ENCODE peak calls at places on chromosome 6, in seven cellular contexts. One of them, this sample, is unnamed.

GRCh38 chr6:25454141-25454540 is 175.0 kb downstream of the CARMIL1 start:
- DNase-seq in body of pancreas: no peak
- DNase-seq in GM06990: no peak
- DNase-seq in Panc1: no peak
- DNase-seq in IMR-90: peak
- DNase-seq in GM20000: no peak
- DNase-seq in AG10803: peak
- DNase-seq in this sample: no peak

GRCh38 chr6:43060034-43060754 is 763 bp downstream of the KLC4 start:
- DNase-seq in body of pancreas: peak
- DNase-seq in IMR-90: no peak
- DNase-seq in Panc1: no peak
- DNase-seq in GM06990: no peak
- DNase-seq in AG10803: no peak
- DNase-seq in GM20000: no peak
- DNase-seq in this sample: no peak

GRCh38 chr6:46381057-46381456 is 110.2 kb downstream of the RCAN2 start:
- DNase-seq in GM06990: no peak
- DNase-seq in GM20000: no peak
- DNase-seq in IMR-90: no peak
- DNase-seq in AG10803: no peak
- DNase-seq in body of pancreas: no peak
- DNase-seq in Panc1: no peak
- DNase-seq in this sample: no peak

GRCh38 chr6:13923527-13924145 is 1.1 kb upstream of the RNF182 start:
- DNase-seq in GM06990: no peak
- DNase-seq in IMR-90: peak
- DNase-seq in AG10803: peak
- DNase-seq in Panc1: no peak
- DNase-seq in GM20000: peak
- DNase-seq in body of pancreas: no peak
- DNase-seq in this sample: no peak

GRCh38 chr6:83853968-83854501 is 875 bp downstream of the RIPPLY2 start:
- DNase-seq in AG10803: no peak
- DNase-seq in GM20000: no peak
- DNase-seq in GM06990: peak
- DNase-seq in Panc1: no peak
- DNase-seq in IMR-90: no peak
- DNase-seq in body of pancreas: no peak
- DNase-seq in this sample: no peak

GRCh38 chr6:45721665-45722064 is 294.0 kb downstream of the CLIC5 start:
- DNase-seq in GM06990: no peak
- DNase-seq in Panc1: no peak
- DNase-seq in IMR-90: no peak
- DNase-seq in body of pancreas: no peak
- DNase-seq in GM20000: no peak
- DNase-seq in AG10803: no peak
- DNase-seq in this sample: no peak

GRCh38 chr6:72621243-72622093 is at the start of gene KCNQ5:
- DNase-seq in GM20000: peak
- DNase-seq in AG10803: peak
- DNase-seq in IMR-90: no peak
- DNase-seq in GM06990: peak
- DNase-seq in Panc1: no peak
- DNase-seq in body of pancreas: peak
- DNase-seq in this sample: no peak

GRCh38 chr6:168118935-168119334 is 39.9 kb upstream of the FRMD1 start:
- DNase-seq in Panc1: no peak
- DNase-seq in IMR-90: no peak
- DNase-seq in AG10803: no peak
- DNase-seq in GM20000: no peak
- DNase-seq in body of pancreas: no peak
- DNase-seq in GM06990: no peak
- DNase-seq in this sample: peak

GRCh38 chr6:152089992-152090391 is 282.5 kb downstream of the ESR1 start:
- DNase-seq in Panc1: no peak
- DNase-seq in body of pancreas: no peak
- DNase-seq in AG10803: peak
- DNase-seq in GM06990: no peak
- DNase-seq in IMR-90: peak
- DNase-seq in GM20000: no peak
- DNase-seq in this sample: no peak

GRCh38 chr6:81451787-81452186 is 300.7 kb downstream of the TENT5A start:
- DNase-seq in GM20000: peak
- DNase-seq in AG10803: peak
- DNase-seq in IMR-90: peak
- DNase-seq in body of pancreas: no peak
- DNase-seq in Panc1: no peak
- DNase-seq in GM06990: no peak
- DNase-seq in this sample: no peak

GRCh38 chr6:130885392-130886192 is 58.4 kb downstream of the SMLR1 start:
- DNase-seq in GM06990: no peak
- DNase-seq in GM20000: peak
- DNase-seq in body of pancreas: peak
- DNase-seq in IMR-90: peak
- DNase-seq in Panc1: peak
- DNase-seq in AG10803: peak
- DNase-seq in this sample: peak

GRCh38 chr6:42197574-42198362 is 3.0 kb upstream of the GUCA1B start:
- DNase-seq in GM06990: no peak
- DNase-seq in body of pancreas: no peak
- DNase-seq in Panc1: no peak
- DNase-seq in IMR-90: peak
- DNase-seq in AG10803: peak
- DNase-seq in GM20000: no peak
- DNase-seq in this sample: no peak

GRCh38 chr6:90298459-90299053 is 1.9 kb upstream of the BACH2 start:
- DNase-seq in Panc1: no peak
- DNase-seq in GM06990: no peak
- DNase-seq in AG10803: no peak
- DNase-seq in IMR-90: no peak
- DNase-seq in GM20000: no peak
- DNase-seq in body of pancreas: no peak
- DNase-seq in this sample: no peak

GRCh38 chr6:90296346-90297123 is at the start of gene BACH2:
- DNase-seq in IMR-90: peak
- DNase-seq in body of pancreas: peak
- DNase-seq in GM06990: peak
- DNase-seq in AG10803: peak
- DNase-seq in GM20000: peak
- DNase-seq in Panc1: no peak
- DNase-seq in this sample: peak

GRCh38 chr6:90297866-90298381 is 1.3 kb upstream of the BACH2 start:
- DNase-seq in GM06990: no peak
- DNase-seq in GM20000: no peak
- DNase-seq in Panc1: no peak
- DNase-seq in IMR-90: no peak
- DNase-seq in AG10803: no peak
- DNase-seq in body of pancreas: no peak
- DNase-seq in this sample: no peak

GRCh38 chr6:90295854-90296345 is 743 bp downstream of the BACH2 start:
- DNase-seq in GM06990: peak
- DNase-seq in Panc1: no peak
- DNase-seq in GM20000: peak
- DNase-seq in IMR-90: peak
- DNase-seq in body of pancreas: peak
- DNase-seq in AG10803: peak
- DNase-seq in this sample: no peak

DNA sequence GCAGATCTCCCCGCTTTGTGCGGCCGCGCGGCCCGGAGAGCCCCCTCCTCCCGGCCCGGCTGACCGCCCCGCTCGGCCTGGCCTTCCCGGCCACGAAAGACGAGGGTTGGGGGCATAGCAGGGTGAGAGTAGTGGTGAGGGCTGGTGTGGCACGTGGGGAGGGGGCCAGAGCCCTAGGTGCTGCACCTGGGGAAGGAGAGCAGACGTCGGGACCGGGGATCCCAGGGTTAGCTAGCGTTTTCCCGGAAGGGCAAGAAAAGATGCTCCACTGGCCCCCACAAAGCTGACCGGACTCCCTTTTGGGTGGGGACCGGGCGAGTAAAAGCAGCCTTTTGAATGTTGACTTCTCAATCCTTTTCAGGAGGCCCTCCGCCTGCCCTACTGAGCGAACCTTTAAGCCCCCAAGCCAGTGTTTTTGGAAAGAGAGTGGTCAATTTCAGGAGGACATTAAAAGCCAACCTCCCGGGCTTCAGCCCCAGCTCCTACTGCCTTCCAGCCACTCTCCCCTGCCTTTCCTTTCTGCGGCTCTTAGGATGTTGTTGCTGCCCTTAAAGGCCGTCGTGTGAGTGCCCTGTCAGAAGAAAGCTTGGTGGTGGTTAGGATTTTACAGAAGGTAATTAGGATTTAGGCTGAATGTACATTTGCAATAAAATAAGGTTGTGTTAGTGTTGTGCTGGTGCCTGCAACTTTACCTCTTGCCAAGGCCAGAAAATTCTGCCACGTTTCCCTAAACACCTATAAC is 652 bp upstream of the BACH2 start:
- DNase-seq in IMR-90: no peak
- DNase-seq in AG10803: no peak
- DNase-seq in Panc1: no peak
- DNase-seq in body of pancreas: no peak
- DNase-seq in GM20000: no peak
- DNase-seq in GM06990: no peak
- DNase-seq in this sample: no peak
- TF ChIP-seq CTCF in IMR-90: no peak
- TF ChIP-seq CTCF in AG10803: no peak
- TF ChIP-seq CTCF in Panc1: no peak
- TF ChIP-seq CTCF in body of pancreas: no peak
- TF ChIP-seq CTCF in GM20000: no peak
- TF ChIP-seq CTCF in GM06990: no peak
- TF ChIP-seq CTCF in this sample: no peak

DNA sequence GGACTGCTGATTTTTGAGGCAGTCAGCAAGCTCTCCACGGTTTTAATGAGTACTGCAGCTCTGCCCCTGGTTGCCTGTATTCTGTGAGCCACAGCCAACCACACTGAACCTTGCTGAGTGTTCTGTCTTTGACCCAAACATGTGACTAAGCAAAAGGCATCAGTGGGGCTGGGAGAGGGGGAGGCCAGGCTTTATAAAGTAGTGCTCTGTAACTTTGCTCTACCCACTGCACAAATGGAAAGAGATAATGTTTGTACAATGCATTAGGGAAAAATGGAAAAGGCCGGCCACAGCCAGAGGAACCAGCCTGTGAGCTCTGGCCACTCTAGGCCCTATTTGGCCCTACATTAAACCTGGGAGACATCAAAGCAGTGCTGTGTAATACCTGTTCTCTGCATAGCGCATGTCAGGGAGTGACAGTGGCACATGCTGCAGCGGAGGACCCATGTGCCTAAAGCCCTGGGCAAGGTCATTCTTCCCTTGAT is 22.0 kb downstream of the KLHL31 start:
- DNase-seq in Panc1: no peak
- DNase-seq in GM20000: no peak
- DNase-seq in GM06990: no peak
- DNase-seq in AG10803: no peak
- DNase-seq in IMR-90: peak
- DNase-seq in body of pancreas: no peak
- DNase-seq in this sample: no peak
- TF ChIP-seq CTCF in Panc1: no peak
- TF ChIP-seq CTCF in GM20000: no peak
- TF ChIP-seq CTCF in GM06990: no peak
- TF ChIP-seq CTCF in AG10803: no peak
- TF ChIP-seq CTCF in IMR-90: no peak
- TF ChIP-seq CTCF in body of pancreas: no peak
- TF ChIP-seq CTCF in this sample: no peak

DNA sequence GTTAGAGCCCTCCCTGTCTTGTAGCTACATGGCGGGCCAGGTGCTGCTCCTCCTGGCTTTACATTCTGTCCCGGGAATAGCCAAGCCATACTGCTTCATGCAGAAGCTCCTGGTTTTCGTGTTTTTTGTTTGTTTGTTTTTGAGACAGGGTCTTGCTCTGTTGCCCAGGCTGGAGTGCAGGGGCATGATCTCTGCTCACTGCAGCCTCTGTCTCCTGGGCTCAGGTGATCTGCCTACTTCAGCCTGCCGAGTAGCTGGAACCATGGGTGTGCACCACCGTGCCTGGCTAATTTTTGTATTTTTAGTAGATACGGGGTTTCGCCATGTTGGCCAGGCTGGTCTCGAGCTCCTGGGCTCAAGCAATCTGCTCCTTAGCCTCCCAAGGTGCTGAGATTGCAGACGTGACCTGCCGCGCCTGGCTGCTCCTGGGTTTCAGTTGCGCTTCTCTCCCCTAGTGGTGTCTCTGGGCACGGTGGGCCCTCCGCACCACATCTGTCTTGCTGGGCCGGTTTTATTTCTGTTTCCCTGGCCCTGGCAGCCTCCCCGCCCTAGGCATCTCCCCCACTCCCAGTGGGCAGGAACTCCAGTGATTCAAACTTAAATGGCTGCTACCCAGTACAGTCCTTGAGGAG is 12.9 kb downstream of the CDYL start:
- DNase-seq in GM20000: peak
- DNase-seq in AG10803: no peak
- DNase-seq in body of pancreas: no peak
- DNase-seq in IMR-90: no peak
- DNase-seq in GM06990: peak
- DNase-seq in Panc1: no peak
- DNase-seq in this sample: no peak
- TF ChIP-seq CTCF in GM20000: peak
- TF ChIP-seq CTCF in AG10803: no peak
- TF ChIP-seq CTCF in body of pancreas: no peak
- TF ChIP-seq CTCF in IMR-90: no peak
- TF ChIP-seq CTCF in GM06990: peak
- TF ChIP-seq CTCF in Panc1: no peak
- TF ChIP-seq CTCF in this sample: no peak

DNA sequence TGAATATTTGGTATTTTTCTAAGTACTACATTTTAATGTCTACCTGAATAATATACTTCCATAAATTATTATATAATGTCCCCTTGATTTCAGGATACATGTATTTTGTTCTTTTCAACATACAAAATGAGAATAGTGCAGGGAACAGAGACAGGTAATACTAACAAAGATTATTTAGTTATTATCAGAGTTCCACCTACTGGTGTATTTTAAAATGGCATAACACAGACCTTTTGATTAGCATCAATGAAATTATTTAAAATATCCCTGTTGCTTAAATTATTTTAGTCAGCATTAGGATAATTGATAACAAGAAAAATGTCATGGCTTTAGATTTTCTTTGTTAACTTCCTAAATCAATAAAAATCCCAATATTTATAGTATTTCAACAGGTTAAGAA is 184.0 kb downstream of the PRDM13 start:
- DNase-seq in GM06990: no peak
- DNase-seq in Panc1: no peak
- DNase-seq in body of pancreas: no peak
- DNase-seq in AG10803: no peak
- DNase-seq in IMR-90: no peak
- DNase-seq in GM20000: no peak
- DNase-seq in this sample: no peak
- TF ChIP-seq CTCF in GM06990: peak
- TF ChIP-seq CTCF in Panc1: no peak
- TF ChIP-seq CTCF in body of pancreas: peak
- TF ChIP-seq CTCF in AG10803: peak
- TF ChIP-seq CTCF in IMR-90: peak
- TF ChIP-seq CTCF in GM20000: no peak
- TF ChIP-seq CTCF in this sample: peak

This sample was measured in osteocyte.